ENCODE peak calls at places on chromosomes 4 and X, in four cellular contexts. N, F, M and L are unnamed samples.

GRCh38 chr4:152372444-152372843 is 163.4 kb downstream of the FBXW7 start:
- DNase-seq in F (no peak), N (no peak), M (no peak), L (no peak)

GRCh38 chr4:148021706-148022105 is 289.8 kb downstream of the ARHGAP10 start:
- DNase-seq in M (no peak), F (no peak), N (no peak), L (no peak)

GRCh38 chr4:38237139-38237538 is 276.9 kb downstream of the PTTG2 start:
- DNase-seq in M (peak), N (peak), F (peak), L (peak)

GRCh38 chr4:135966936-135967335 is 1565.4 kb downstream of the PCDH18 start:
- DNase-seq in N (no peak), F (no peak), M (no peak), L (no peak)

GRCh38 chr4:1598641-1599481 is 85.3 kb downstream of the FAM53A start:
- DNase-seq in F (no peak), N (no peak), M (no peak), L (no peak)

GRCh38 chr4:47703008-47703407 is 134.9 kb downstream of the CORIN start:
- DNase-seq in F (no peak), M (no peak), N (no peak), L (no peak)

GRCh38 chrX:17705211-17705610 is 32.1 kb upstream of the SCML1 start:
- DNase-seq in F (no peak), N (no peak), M (no peak), L (no peak)

GRCh38 chrX:103187953-103188475 is 26.9 kb upstream of the BEX4 start:
- DNase-seq in F (peak), M (no peak), N (peak), L (peak)

GRCh38 chrX:134374294-134374693 is 85.7 kb upstream of the HPRT1 start:
- DNase-seq in M (no peak), F (peak), N (no peak), L (peak)

GRCh38 chrX:108464604-108465003 is 25.0 kb downstream of the COL4A5 start:
- DNase-seq in M (no peak), N (peak), F (peak), L (no peak)

GRCh38 chr4:102569200-102569599 is 68.0 kb downstream of the NFKB1 start:
- DNase-seq in F (no peak), M (no peak), N (no peak), L (peak)

GRCh38 chr4:118905546-118905945 is 16.9 kb downstream of the SYNPO2 start:
- DNase-seq in N (no peak), F (peak), M (peak), L (no peak)

GRCh38 chr4:54902261-54902660 is 223.1 kb downstream of the KDR start:
- DNase-seq in N (peak), M (peak), F (peak), L (peak)

GRCh38 chr4:151314509-151314908 is 10.9 kb downstream of the SH3D19 start:
- DNase-seq in N (no peak), M (no peak), F (no peak), L (no peak)

GRCh38 chrX:39975094-39975865 is 122.5 kb downstream of the BCOR start:
- DNase-seq in F (no peak), N (peak), M (no peak), L (peak)

GRCh38 chr4:25792200-25792791 is 70.5 kb downstream of the SEL1L3 start:
- DNase-seq in F (no peak), M (no peak), N (peak), L (peak)

GRCh38 chr4:66160606-66161005 is 490.3 kb upstream of the EPHA5 start:
- DNase-seq in M (no peak), N (no peak), F (peak), L (no peak)

GRCh38 chrX:97380200-97380599 is 496.5 kb downstream of the RPA4 start:
- DNase-seq in F (no peak), M (no peak), N (peak), L (no peak)

GRCh38 chrX:10519761-10520160 is 100.6 kb downstream of the MID1 start:
- DNase-seq in N (no peak), F (no peak), M (no peak), L (no peak)